ENCODE peak calls at places on chromosomes 11 and 22, in eight cellular contexts. One of them, this sample, is unnamed.

GRCh38 chr11:118291453-118291852 is 13.1 kb upstream of the CD3E start:
- DNase-seq in transverse colon: no peak
- DNase-seq in sigmoid colon: no peak
- DNase-seq in GM23338: no peak
- DNase-seq in SK-N-SH: no peak
- DNase-seq in H1: no peak
- DNase-seq in GM12892: no peak
- DNase-seq in HCT116: no peak
- DNase-seq in this sample: no peak

GRCh38 chr11:115502636-115503082 is 1.6 kb downstream of the CADM1 start:
- DNase-seq in transverse colon: no peak
- DNase-seq in sigmoid colon: no peak
- DNase-seq in GM23338: peak
- DNase-seq in SK-N-SH: no peak
- DNase-seq in H1: no peak
- DNase-seq in GM12892: no peak
- DNase-seq in HCT116: no peak
- DNase-seq in this sample: no peak

GRCh38 chr22:31895317-31896133 is 48.8 kb upstream of the YWHAH start:
- DNase-seq in transverse colon: no peak
- DNase-seq in sigmoid colon: no peak
- DNase-seq in GM23338: no peak
- DNase-seq in SK-N-SH: no peak
- DNase-seq in H1: no peak
- DNase-seq in GM12892: no peak
- DNase-seq in HCT116: no peak
- DNase-seq in this sample: no peak

GRCh38 chr22:37218771-37219411 is 6.6 kb upstream of the SSTR3 start:
- DNase-seq in transverse colon: peak
- DNase-seq in sigmoid colon: no peak
- DNase-seq in GM23338: no peak
- DNase-seq in SK-N-SH: no peak
- DNase-seq in H1: no peak
- DNase-seq in GM12892: peak
- DNase-seq in HCT116: no peak
- DNase-seq in this sample: no peak

GRCh38 chr11:103051986-103052385 is 40.0 kb downstream of the DCUN1D5 start:
- DNase-seq in transverse colon: no peak
- DNase-seq in sigmoid colon: no peak
- DNase-seq in GM23338: no peak
- DNase-seq in SK-N-SH: no peak
- DNase-seq in H1: no peak
- DNase-seq in GM12892: no peak
- DNase-seq in HCT116: no peak
- DNase-seq in this sample: no peak

GRCh38 chr11:72647882-72648281 is 26.3 kb downstream of the PDE2A start:
- DNase-seq in transverse colon: no peak
- DNase-seq in sigmoid colon: no peak
- DNase-seq in GM23338: no peak
- DNase-seq in SK-N-SH: no peak
- DNase-seq in H1: no peak
- DNase-seq in GM12892: no peak
- DNase-seq in HCT116: no peak
- DNase-seq in this sample: no peak

GRCh38 chr22:38872172-38872830 is at the start of gene CBX6:
- DNase-seq in transverse colon: peak
- DNase-seq in sigmoid colon: peak
- DNase-seq in GM23338: peak
- DNase-seq in SK-N-SH: peak
- DNase-seq in H1: peak
- DNase-seq in GM12892: peak
- DNase-seq in HCT116: peak
- DNase-seq in this sample: peak

GRCh38 chr11:22703040-22703439 is 36.6 kb downstream of the GAS2 start:
- DNase-seq in transverse colon: no peak
- DNase-seq in sigmoid colon: no peak
- DNase-seq in GM23338: peak
- DNase-seq in SK-N-SH: no peak
- DNase-seq in H1: no peak
- DNase-seq in GM12892: no peak
- DNase-seq in HCT116: peak
- DNase-seq in this sample: peak

GRCh38 chr11:14455648-14456430 is 43.8 kb downstream of the COPB1 start:
- DNase-seq in transverse colon: no peak
- DNase-seq in sigmoid colon: no peak
- DNase-seq in GM23338: no peak
- DNase-seq in SK-N-SH: no peak
- DNase-seq in H1: no peak
- DNase-seq in GM12892: no peak
- DNase-seq in HCT116: no peak
- DNase-seq in this sample: no peak

GRCh38 chr11:68383976-68384501 is 71.6 kb downstream of the LRP5 start:
- DNase-seq in transverse colon: peak
- DNase-seq in sigmoid colon: peak
- DNase-seq in GM23338: peak
- DNase-seq in SK-N-SH: peak
- DNase-seq in H1: peak
- DNase-seq in GM12892: peak
- DNase-seq in HCT116: peak
- DNase-seq in this sample: peak

GRCh38 chr22:43202756-43203155 is 15.8 kb upstream of the TTLL12 start:
- DNase-seq in transverse colon: no peak
- DNase-seq in sigmoid colon: no peak
- DNase-seq in GM23338: no peak
- DNase-seq in SK-N-SH: no peak
- DNase-seq in H1: no peak
- DNase-seq in GM12892: no peak
- DNase-seq in HCT116: no peak
- DNase-seq in this sample: no peak

GRCh38 chr11:60859616-60860250 is 4.0 kb upstream of the PTGDR2 start:
- DNase-seq in transverse colon: no peak
- DNase-seq in sigmoid colon: peak
- DNase-seq in GM23338: no peak
- DNase-seq in SK-N-SH: no peak
- DNase-seq in H1: no peak
- DNase-seq in GM12892: no peak
- DNase-seq in HCT116: no peak
- DNase-seq in this sample: no peak

GRCh38 chr11:94922675-94923347 is 50.5 kb downstream of the CWC15 start:
- DNase-seq in transverse colon: no peak
- DNase-seq in sigmoid colon: no peak
- DNase-seq in GM23338: no peak
- DNase-seq in SK-N-SH: no peak
- DNase-seq in H1: no peak
- DNase-seq in GM12892: no peak
- DNase-seq in HCT116: no peak
- DNase-seq in this sample: no peak

GRCh38 chr11:15497366-15497765 is 382.6 kb downstream of the INSC start:
- DNase-seq in transverse colon: peak
- DNase-seq in sigmoid colon: no peak
- DNase-seq in GM23338: no peak
- DNase-seq in SK-N-SH: no peak
- DNase-seq in H1: no peak
- DNase-seq in GM12892: no peak
- DNase-seq in HCT116: no peak
- DNase-seq in this sample: no peak

GRCh38 chr11:96075532-96075959 is 151.6 kb upstream of the MTMR2 start:
- DNase-seq in transverse colon: no peak
- DNase-seq in sigmoid colon: no peak
- DNase-seq in GM23338: no peak
- DNase-seq in SK-N-SH: no peak
- DNase-seq in H1: no peak
- DNase-seq in GM12892: no peak
- DNase-seq in HCT116: no peak
- DNase-seq in this sample: no peak

GRCh38 chr11:129731316-129731715 is 84.3 kb upstream of the TMEM45B start:
- DNase-seq in transverse colon: no peak
- DNase-seq in sigmoid colon: no peak
- DNase-seq in GM23338: no peak
- DNase-seq in SK-N-SH: no peak
- DNase-seq in H1: no peak
- DNase-seq in GM12892: no peak
- DNase-seq in HCT116: no peak
- DNase-seq in this sample: no peak

GRCh38 chr11:111911563-111912401 is at the start of gene CRYAB:
- DNase-seq in transverse colon: peak
- DNase-seq in sigmoid colon: peak
- DNase-seq in GM23338: peak
- DNase-seq in SK-N-SH: no peak
- DNase-seq in H1: no peak
- DNase-seq in GM12892: no peak
- DNase-seq in HCT116: no peak
- DNase-seq in this sample: peak

GRCh38 chr11:108551653-108552462 is 41.7 kb downstream of the EXPH5 start:
- DNase-seq in transverse colon: no peak
- DNase-seq in sigmoid colon: no peak
- DNase-seq in GM23338: no peak
- DNase-seq in SK-N-SH: no peak
- DNase-seq in H1: no peak
- DNase-seq in GM12892: no peak
- DNase-seq in HCT116: peak
- DNase-seq in this sample: no peak

GRCh38 chr11:130070109-130070828 is 575 bp downstream of the APLP2 start:
- DNase-seq in transverse colon: peak
- DNase-seq in sigmoid colon: peak
- DNase-seq in GM23338: peak
- DNase-seq in SK-N-SH: peak
- DNase-seq in H1: no peak
- DNase-seq in GM12892: peak
- DNase-seq in HCT116: no peak
- DNase-seq in this sample: peak

DNA sequence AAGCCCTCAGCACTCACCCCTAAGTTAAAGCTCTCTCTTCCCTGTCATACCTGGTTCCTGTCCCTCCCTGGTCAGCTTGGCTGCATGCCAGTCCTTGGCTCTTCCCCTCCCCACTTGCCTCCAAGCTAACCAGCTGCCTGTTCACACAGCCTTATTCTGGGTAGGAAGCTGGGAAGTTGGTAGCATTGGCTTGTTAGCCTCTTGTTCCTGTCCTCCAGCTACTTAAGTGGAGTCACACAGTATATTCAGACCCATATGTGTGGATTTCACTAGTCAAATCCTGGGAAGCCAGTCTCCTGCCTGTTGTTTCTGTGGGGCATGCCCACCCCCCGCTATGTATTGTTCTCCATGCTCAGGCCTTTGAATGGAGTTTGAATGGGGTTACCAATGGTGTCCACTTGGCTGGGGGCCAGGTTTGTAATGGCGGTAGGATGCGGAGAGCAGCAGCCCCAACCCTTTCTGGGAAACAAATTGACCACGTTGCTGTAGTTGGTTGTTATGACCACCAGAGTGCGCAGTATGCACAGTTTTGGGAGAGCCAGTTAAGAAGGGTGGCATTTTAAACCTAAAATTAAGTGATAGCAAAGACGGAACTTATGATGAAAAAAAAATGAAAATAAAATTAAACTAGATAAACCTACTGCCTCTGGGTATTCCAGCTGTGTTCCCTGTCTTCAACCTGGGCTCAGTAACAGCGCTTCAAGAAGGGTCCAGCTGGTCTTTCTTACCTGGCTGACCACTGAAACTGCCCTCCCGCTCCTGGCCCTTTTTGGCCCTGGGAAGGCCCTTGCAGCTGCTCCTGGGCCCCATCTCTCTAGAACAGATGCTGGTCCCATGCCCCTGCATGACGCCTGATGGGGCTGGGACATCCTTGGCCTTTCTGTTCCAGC is 10.7 kb upstream of the RPS3 start:
- DNase-seq in transverse colon: peak
- DNase-seq in sigmoid colon: peak
- DNase-seq in GM23338: peak
- DNase-seq in SK-N-SH: peak
- DNase-seq in H1: peak
- DNase-seq in GM12892: peak
- DNase-seq in HCT116: peak
- DNase-seq in this sample: peak
- TF ChIP-seq POLR2AphosphoS5 in transverse colon: no peak
- TF ChIP-seq POLR2AphosphoS5 in sigmoid colon: no peak
- TF ChIP-seq POLR2AphosphoS5 in GM23338: no peak
- TF ChIP-seq POLR2AphosphoS5 in SK-N-SH: no peak
- TF ChIP-seq POLR2AphosphoS5 in H1: no peak
- TF ChIP-seq POLR2AphosphoS5 in GM12892: no peak
- TF ChIP-seq POLR2AphosphoS5 in HCT116: no peak
- TF ChIP-seq POLR2AphosphoS5 in this sample: peak

GRCh38 chr11:6480299-6480914 is 724 bp downstream of the ARFIP2 start:
- DNase-seq in transverse colon: no peak
- DNase-seq in sigmoid colon: no peak
- DNase-seq in GM23338: no peak
- DNase-seq in SK-N-SH: no peak
- DNase-seq in H1: no peak
- DNase-seq in GM12892: no peak
- DNase-seq in HCT116: no peak
- DNase-seq in this sample: no peak
- TF ChIP-seq POLR2AphosphoS5 in transverse colon: no peak
- TF ChIP-seq POLR2AphosphoS5 in sigmoid colon: no peak
- TF ChIP-seq POLR2AphosphoS5 in GM23338: no peak
- TF ChIP-seq POLR2AphosphoS5 in SK-N-SH: no peak
- TF ChIP-seq POLR2AphosphoS5 in H1: no peak
- TF ChIP-seq POLR2AphosphoS5 in GM12892: no peak
- TF ChIP-seq POLR2AphosphoS5 in HCT116: no peak
- TF ChIP-seq POLR2AphosphoS5 in this sample: no peak

GRCh38 chr11:65580031-65580692 is 4.3 kb downstream of the EHBP1L1 start:
- DNase-seq in transverse colon: no peak
- DNase-seq in sigmoid colon: no peak
- DNase-seq in GM23338: no peak
- DNase-seq in SK-N-SH: no peak
- DNase-seq in H1: no peak
- DNase-seq in GM12892: no peak
- DNase-seq in HCT116: no peak
- DNase-seq in this sample: no peak
- TF ChIP-seq POLR2AphosphoS5 in transverse colon: no peak
- TF ChIP-seq POLR2AphosphoS5 in sigmoid colon: no peak
- TF ChIP-seq POLR2AphosphoS5 in GM23338: no peak
- TF ChIP-seq POLR2AphosphoS5 in SK-N-SH: no peak
- TF ChIP-seq POLR2AphosphoS5 in H1: no peak
- TF ChIP-seq POLR2AphosphoS5 in GM12892: no peak
- TF ChIP-seq POLR2AphosphoS5 in HCT116: no peak
- TF ChIP-seq POLR2AphosphoS5 in this sample: no peak

DNA sequence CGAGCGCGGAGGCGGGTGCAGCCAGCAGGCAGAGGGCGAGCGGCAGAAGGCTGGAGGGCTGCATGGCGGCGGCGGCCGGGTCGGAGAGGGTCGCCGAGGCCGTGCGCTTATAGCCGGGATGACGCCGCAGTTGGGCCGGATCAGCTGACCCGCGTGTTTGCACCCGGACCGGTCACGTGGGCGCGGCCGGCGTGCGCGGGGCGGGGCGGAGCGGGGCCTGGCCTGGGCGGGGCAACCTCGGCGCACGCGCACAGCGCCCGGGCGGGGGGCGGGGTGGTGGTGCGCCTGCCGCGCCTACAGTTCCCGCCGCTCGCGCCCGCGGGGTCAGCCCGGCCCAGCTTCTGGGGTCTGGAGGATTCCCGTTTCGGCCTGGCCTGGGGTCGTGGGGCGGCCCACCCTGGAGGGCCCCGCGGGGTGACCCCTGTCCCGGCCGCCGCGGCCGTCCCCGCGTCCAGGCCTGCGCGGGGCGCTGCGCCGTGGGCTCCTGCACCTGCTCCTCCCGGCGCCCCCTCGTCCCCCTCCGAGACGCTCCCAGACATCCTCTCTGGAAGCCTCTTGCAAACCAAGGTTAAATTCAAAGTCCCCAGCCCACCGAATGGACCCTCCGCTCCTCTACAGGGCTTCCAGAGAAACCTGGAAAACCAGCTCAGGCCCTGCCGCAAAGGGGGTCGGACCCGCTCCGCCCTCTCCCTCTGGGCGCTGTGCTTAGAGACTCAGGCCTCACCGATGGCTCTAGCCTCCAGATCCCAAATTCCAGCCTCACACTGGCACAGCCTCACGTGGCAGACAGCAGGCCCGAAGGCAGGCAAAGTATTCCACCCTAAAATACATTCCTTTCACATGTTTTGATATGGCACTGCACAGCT is at the start of gene CTSD:
- DNase-seq in transverse colon: peak
- DNase-seq in sigmoid colon: peak
- DNase-seq in GM23338: peak
- DNase-seq in SK-N-SH: peak
- DNase-seq in H1: no peak
- DNase-seq in GM12892: peak
- DNase-seq in HCT116: peak
- DNase-seq in this sample: peak
- TF ChIP-seq POLR2AphosphoS5 in transverse colon: peak
- TF ChIP-seq POLR2AphosphoS5 in sigmoid colon: peak
- TF ChIP-seq POLR2AphosphoS5 in GM23338: peak
- TF ChIP-seq POLR2AphosphoS5 in SK-N-SH: peak
- TF ChIP-seq POLR2AphosphoS5 in H1: peak
- TF ChIP-seq POLR2AphosphoS5 in GM12892: no peak
- TF ChIP-seq POLR2AphosphoS5 in HCT116: peak
- TF ChIP-seq POLR2AphosphoS5 in this sample: peak

This sample was measured in prostate gland.